ENCODE peak calls at places on chromosomes 16 and 17, in ten cellular contexts. M is Panc1; T is endothelial cell; K is fibroblast of lung; Y is endothelial cell of umbilical vein; S is HFFc6; P is Peyer's patch; U is CD4-positive, alpha-beta T cell; O is astrocyte of the spinal cord; W is mesothelial cell of epicardium. R is an unnamed sample.

GRCh38 chr17:61382796-61383688 is 16.6 kb upstream of the TBX2 start:
- DNase-seq in O (no peak), K (no peak), M (no peak), U (no peak), P (no peak), S (no peak), Y (no peak), T (no peak), W (no peak), R (no peak)

GRCh38 chr16:66899310-66899944 is 19.1 kb downstream of the PDP2 start:
- DNase-seq in K (peak), U (no peak), Y (no peak), S (peak), T (no peak), W (no peak), M (no peak), P (no peak), O (no peak), R (peak)

GRCh38 chr17:50169121-50169764 is 3.4 kb downstream of the SGCA start:
- DNase-seq in Y (peak), W (peak), O (peak), P (peak), T (peak), U (peak), K (peak), M (peak), S (peak), R (peak)

GRCh38 chr17:78343433-78344201 is 16.3 kb downstream of the SOCS3 start:
- DNase-seq in T (no peak), U (peak), Y (no peak), P (peak), M (no peak), W (no peak), K (no peak), O (no peak), S (no peak), R (no peak)

GRCh38 chr17:49708515-49709161 is 874 bp upstream of the SLC35B1 start:
- DNase-seq in K (no peak), P (no peak), W (no peak), U (no peak), Y (no peak), T (no peak), O (no peak), S (no peak), M (no peak), R (no peak)

GRCh38 chr17:18262641-18263040 is 2.2 kb downstream of the MIEF2 start:
- DNase-seq in M (no peak), T (no peak), U (no peak), K (no peak), S (no peak), P (no peak), W (no peak), O (no peak), Y (no peak), R (no peak)

GRCh38 chr17:65638221-65638940 is 76.9 kb upstream of the AXIN2 start:
- DNase-seq in Y (no peak), U (no peak), W (no peak), S (no peak), P (no peak), O (peak), T (no peak), M (no peak), K (peak), R (no peak)

GRCh38 chr16:19696312-19696711 is 21.7 kb downstream of the KNOP1 start:
- DNase-seq in Y (peak), O (peak), U (peak), T (no peak), M (peak), P (peak), K (peak), S (peak), W (no peak), R (no peak)

GRCh38 chr17:40563371-40564052 is 1.8 kb downstream of the CCR7 start:
- DNase-seq in K (no peak), U (peak), P (no peak), W (no peak), Y (no peak), T (no peak), M (no peak), O (no peak), S (no peak), R (no peak)

GRCh38 chr17:61411114-61411943 is 11.7 kb downstream of the TBX2 start:
- DNase-seq in Y (peak), O (peak), T (peak), W (peak), U (no peak), S (peak), K (peak), P (peak), M (no peak), R (peak)

GRCh38 chr16:85176541-85177447 is 64.5 kb upstream of the CIBAR2 start:
- DNase-seq in W (no peak), Y (no peak), P (no peak), K (no peak), O (no peak), U (no peak), M (no peak), T (no peak), S (no peak), R (no peak)

GRCh38 chr17:9666461-9667050 is 21.2 kb downstream of the USP43 start:
- DNase-seq in P (no peak), Y (no peak), U (no peak), W (peak), S (no peak), M (no peak), K (no peak), T (no peak), O (no peak), R (no peak)

GRCh38 chr16:83935005-83935857 is 17.8 kb upstream of the OSGIN1 start:
- DNase-seq in Y (no peak), T (no peak), O (no peak), K (no peak), S (no peak), M (no peak), W (no peak), P (no peak), U (no peak), R (no peak)

GRCh38 chr17:77884019-77884418 is 74.5 kb upstream of the TNRC6C start:
- DNase-seq in S (peak), U (peak), P (no peak), O (no peak), Y (no peak), T (no peak), W (no peak), M (no peak), K (no peak), R (peak)

GRCh38 chr17:48624544-48625501 is 1.3 kb downstream of the HOXB9 start:
- DNase-seq in S (no peak), P (no peak), Y (no peak), M (no peak), K (no peak), T (no peak), O (peak), W (no peak), U (no peak), R (peak)

GRCh38 chr17:1880851-1881630 is 51.2 kb downstream of the RPA1 start:
- DNase-seq in U (no peak), M (no peak), W (no peak), Y (no peak), O (peak), K (no peak), T (no peak), S (no peak), P (no peak), R (no peak)

GRCh38 chr16:24088011-24088410 is 168.1 kb upstream of the CACNG3 start:
- DNase-seq in O (no peak), Y (no peak), W (peak), S (no peak), U (no peak), M (no peak), K (no peak), P (no peak), T (no peak), R (peak)

GRCh38 chr17:6455321-6455705 is 11.1 kb downstream of the PIMREG start:
- DNase-seq in Y (no peak), O (no peak), K (peak), W (peak), T (peak), S (no peak), M (no peak), U (peak), P (peak), R (peak)

GRCh38 chr17:59399914-59400313 is 68.5 kb downstream of the YPEL2 start:
- DNase-seq in S (no peak), W (no peak), K (no peak), T (no peak), M (no peak), U (no peak), O (no peak), Y (no peak), P (no peak), R (no peak)

GRCh38 chr16:58116529-58116928 is 12.7 kb downstream of the CFAP20 start:
- DNase-seq in S (no peak), O (no peak), T (no peak), M (no peak), Y (no peak), W (no peak), U (no peak), P (no peak), K (no peak), R (no peak)

GRCh38 chr17:2082003-2082862 is 27.3 kb downstream of the HIC1 start:
- DNase-seq in M (no peak), Y (no peak), P (no peak), O (no peak), W (no peak), K (no peak), T (no peak), U (no peak), S (no peak), R (no peak)

GRCh38 chr17:79874329-79874981 is 35.2 kb upstream of the CBX4 start:
- DNase-seq in Y (peak), O (peak), P (no peak), K (peak), T (peak), S (no peak), W (no peak), U (no peak), M (no peak), R (peak)

GRCh38 chr16:8781797-8782196 is 15.6 kb downstream of the TMEM186 start:
- DNase-seq in S (no peak), Y (no peak), O (no peak), T (no peak), U (no peak), P (no peak), M (no peak), K (no peak), W (no peak), R (no peak)

GRCh38 chr17:5508855-5509254 is 22.5 kb downstream of the MIS12 start:
- DNase-seq in Y (no peak), S (peak), U (no peak), M (no peak), O (peak), P (no peak), K (no peak), T (no peak), W (no peak), R (peak)

GRCh38 chr16:82507271-82507670 is 119.5 kb upstream of the CDH13 start:
- DNase-seq in O (no peak), K (no peak), W (no peak), T (no peak), Y (no peak), U (no peak), M (no peak), S (no peak), P (no peak), R (no peak)

GRCh38 chr16:22859925-22860324 is 46.0 kb downstream of the HS3ST2 start:
- DNase-seq in S (no peak), U (no peak), O (no peak), W (no peak), Y (no peak), T (no peak), P (no peak), M (no peak), K (no peak), R (no peak)

GRCh38 chr17:44209786-44210341 is 9.6 kb downstream of the UBTF start:
- DNase-seq in U (no peak), Y (no peak), S (no peak), T (no peak), P (no peak), O (no peak), W (no peak), M (no peak), K (no peak), R (no peak)

GRCh38 chr16:69941251-69942098 is 9.7 kb upstream of the CLEC18A start:
- DNase-seq in S (no peak), T (no peak), U (no peak), O (no peak), Y (no peak), K (peak), M (no peak), P (peak), W (no peak), R (peak)

GRCh38 chr17:382644-383533 is 30.3 kb upstream of the RPH3AL start:
- DNase-seq in K (peak), T (no peak), M (no peak), P (no peak), U (no peak), Y (no peak), O (peak), S (peak), W (peak), R (peak)

GRCh38 chr16:28180660-28181556 is 30.9 kb downstream of the XPO6 start:
- DNase-seq in M (no peak), T (no peak), U (no peak), K (peak), S (no peak), Y (peak), P (no peak), O (peak), W (no peak), R (peak)

GRCh38 chr16:87636741-87637140 is 34.4 kb downstream of the JPH3 start:
- DNase-seq in T (no peak), S (no peak), M (no peak), P (no peak), W (no peak), U (no peak), O (no peak), K (no peak), Y (no peak), R (no peak)
- TF ChIP-seq CTCF in T (no peak), S (peak), M (no peak), P (no peak), W (no peak), U (no peak), O (no peak), K (no peak), Y (no peak), R (no peak)

GRCh38 chr16:714079-714478 is 839 bp upstream of the METRN start:
- DNase-seq in K (no peak), T (no peak), Y (no peak), S (no peak), M (no peak), U (no peak), O (no peak), P (no peak), W (no peak), R (no peak)

GRCh38 chr16:714558-715447 is at the start of gene METRN:
- DNase-seq in U (peak), W (peak), K (peak), P (peak), O (peak), Y (peak), M (no peak), S (peak), T (peak), R (peak)

GRCh38 chr16:716250-716607 is 1.3 kb downstream of the METRN start:
- DNase-seq in O (peak), P (no peak), K (peak), T (no peak), U (no peak), W (no peak), S (peak), M (no peak), Y (no peak), R (peak)

GRCh38 chr16:716768-717325 is 1.9 kb downstream of the METRN start:
- DNase-seq in S (no peak), U (no peak), O (no peak), W (no peak), M (no peak), P (no peak), K (no peak), Y (no peak), T (no peak), R (no peak)

GRCh38 chr16:715448-716249 is 731 bp downstream of the METRN start:
- DNase-seq in T (no peak), P (no peak), M (no peak), Y (no peak), W (no peak), S (no peak), K (peak), U (no peak), O (no peak), R (peak)
- TF ChIP-seq CTCF in T (no peak), P (no peak), M (peak), Y (peak), W (no peak), S (peak), K (no peak), U (no peak), O (no peak), R (peak)

GRCh38 chr17:74968361-74968780 is 4.2 kb downstream of the HID1 start:
- DNase-seq in K (no peak), M (no peak), Y (no peak), O (no peak), W (no peak), T (no peak), S (no peak), U (no peak), P (no peak), R (no peak)
- TF ChIP-seq CTCF in K (no peak), M (no peak), Y (no peak), O (no peak), W (no peak), T (no peak), S (no peak), U (no peak), P (no peak), R (no peak)

DNA sequence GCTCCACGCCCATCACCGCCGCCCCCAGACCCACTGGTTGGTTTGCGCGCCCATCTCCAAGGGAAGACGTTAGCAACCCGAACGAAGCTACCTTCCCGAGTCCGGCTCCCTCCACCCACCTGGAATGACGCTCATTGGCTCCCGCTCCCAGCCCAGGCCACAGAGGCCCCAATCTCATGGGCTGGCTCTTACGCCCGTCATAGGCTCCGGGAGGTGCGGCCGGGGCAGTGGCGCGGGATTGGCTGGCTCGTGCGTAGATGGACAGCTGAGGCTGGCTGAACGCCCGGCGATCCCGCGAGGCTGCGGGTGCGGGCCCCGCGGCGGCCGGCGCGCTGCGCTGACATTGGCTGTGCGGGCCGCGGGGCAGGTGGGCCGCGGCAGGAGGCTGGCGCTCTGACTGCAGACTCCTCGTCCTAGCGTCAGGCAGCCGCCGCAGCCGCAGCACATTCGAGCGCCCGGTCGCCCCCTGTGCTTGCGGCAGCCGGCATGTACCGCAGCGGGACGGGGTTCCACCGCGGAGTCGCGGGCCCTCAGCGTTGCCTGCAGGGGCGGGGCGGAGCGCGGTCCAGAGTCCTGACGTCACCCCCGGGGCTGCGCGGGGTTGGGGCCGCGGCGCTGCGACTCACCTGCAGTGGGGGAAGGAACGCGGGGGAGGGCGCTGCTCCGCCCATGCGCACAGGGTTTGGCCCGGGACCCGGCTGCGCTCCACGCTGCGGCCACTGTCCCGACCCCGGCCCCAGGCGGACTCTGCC is 453 bp upstream of the MYH10 start:
- DNase-seq in S (peak), K (peak), U (peak), T (peak), M (peak), W (peak), Y (peak), O (peak), P (peak), R (peak)
- TF ChIP-seq CTCF in S (peak), K (no peak), U (no peak), T (peak), M (peak), W (no peak), Y (no peak), O (no peak), P (peak), R (no peak)